ENCODE peak calls at places on chromosomes 12 and 14, in nine cellular contexts. D is right atrium auricular region, P is transverse colon, I is esophagus squamous epithelium, T is tibial artery, R is heart left ventricle, J is left ventricle myocardium inferior, Q is psoas muscle, M is cardiac muscle cell. K is an unnamed sample.

GRCh38 chr14:101889898-101890297 is 74.5 kb upstream of the DYNC1H1 start:
- DNase-seq in D (no peak), P (peak; percentile 5), I (no peak), T (no peak), R (no peak), J (no peak), Q (no peak), M (peak; percentile 15), K (no peak)

GRCh38 chr12:119178544-119179334 is at the start of gene HSPB8:
- DNase-seq in D (peak; percentile 97), P (peak; percentile 73), I (no peak), T (peak; percentile 94), R (peak; percentile 98), J (peak; percentile 94), Q (peak; percentile 99), M (peak; percentile 97), K (peak; percentile 86)

GRCh38 chr12:27575780-27576154 is 51.8 kb downstream of the PPFIBP1 start:
- DNase-seq in D (no peak), P (no peak), I (no peak), T (no peak), R (no peak), J (no peak), Q (no peak), M (no peak), K (no peak)

GRCh38 chr12:47033081-47033480 is 46.3 kb upstream of the PCED1B start:
- DNase-seq in D (peak; percentile 73), P (peak; percentile 20), I (no peak), T (peak; percentile 51), R (no peak), J (peak; percentile 26), Q (peak; percentile 61), M (peak; percentile 69), K (no peak)

GRCh38 chr12:5718680-5719079 is 226.4 kb downstream of the ANO2 start:
- DNase-seq in D (peak; percentile 57), P (no peak), I (no peak), T (no peak), R (peak; percentile 63), J (peak; percentile 64), Q (no peak), M (no peak), K (no peak)

GRCh38 chr14:57378661-57379060 is 11.7 kb upstream of the NAA30 start:
- DNase-seq in D (no peak), P (no peak), I (no peak), T (no peak), R (no peak), J (no peak), Q (no peak), M (peak; percentile 22), K (no peak)

GRCh38 chr12:57027011-57027804 is 10.9 kb upstream of the TAC3 start:
- DNase-seq in D (no peak), P (no peak), I (no peak), T (no peak), R (no peak), J (no peak), Q (no peak), M (no peak), K (no peak)

GRCh38 chr14:61178226-61179060 is 102.7 kb downstream of the TMEM30B start:
- DNase-seq in D (no peak), P (no peak), I (no peak), T (peak; percentile 36), R (no peak), J (no peak), Q (no peak), M (peak; percentile 92), K (no peak)

GRCh38 chr12:94286580-94287244 is 138.3 kb downstream of the PLXNC1 start:
- DNase-seq in D (no peak), P (no peak), I (no peak), T (no peak), R (no peak), J (no peak), Q (no peak), M (no peak), K (no peak)

GRCh38 chr12:68403296-68403695 is 71.1 kb upstream of the MDM1 start:
- DNase-seq in D (no peak), P (no peak), I (no peak), T (no peak), R (no peak), J (no peak), Q (no peak), M (no peak), K (no peak)

GRCh38 chr14:106044515-106044914 is 518.1 kb downstream of the TMEM121 start:
- DNase-seq in D (no peak), P (no peak), I (no peak), T (no peak), R (no peak), J (no peak), Q (no peak), M (no peak), K (no peak)
- H3K9me3 ChIP-seq in D (no peaks in the 10 kb centered on the region), P (no peaks in the 10 kb centered on the region), I (no peaks in the 10 kb centered on the region), T (no peaks in the 10 kb centered on the region), R (no peaks in the 10 kb centered on the region), J (no peaks in the 10 kb centered on the region), Q (no peaks in the 10 kb centered on the region), M (peaks cover 6% of the 10 kb centered on the region), K (no peaks in the 10 kb centered on the region)

GRCh38 chr12:103705098-103705497 is 118.0 kb downstream of the STAB2 start:
- DNase-seq in D (no peak), P (no peak), I (no peak), T (no peak), R (no peak), J (no peak), Q (no peak), M (no peak), K (no peak)

GRCh38 chr12:103705927-103706326 is 118.9 kb downstream of the STAB2 start:
- DNase-seq in D (no peak), P (no peak), I (no peak), T (no peak), R (no peak), J (no peak), Q (no peak), M (no peak), K (peak; percentile 5)
- TF ChIP-seq CTCF in D (no peak), P (no peak), I (no peak), T (no peak), R (no peak), J (no peak), Q (no peak), M (peak; percentile 11), K (no peak)

DNA sequence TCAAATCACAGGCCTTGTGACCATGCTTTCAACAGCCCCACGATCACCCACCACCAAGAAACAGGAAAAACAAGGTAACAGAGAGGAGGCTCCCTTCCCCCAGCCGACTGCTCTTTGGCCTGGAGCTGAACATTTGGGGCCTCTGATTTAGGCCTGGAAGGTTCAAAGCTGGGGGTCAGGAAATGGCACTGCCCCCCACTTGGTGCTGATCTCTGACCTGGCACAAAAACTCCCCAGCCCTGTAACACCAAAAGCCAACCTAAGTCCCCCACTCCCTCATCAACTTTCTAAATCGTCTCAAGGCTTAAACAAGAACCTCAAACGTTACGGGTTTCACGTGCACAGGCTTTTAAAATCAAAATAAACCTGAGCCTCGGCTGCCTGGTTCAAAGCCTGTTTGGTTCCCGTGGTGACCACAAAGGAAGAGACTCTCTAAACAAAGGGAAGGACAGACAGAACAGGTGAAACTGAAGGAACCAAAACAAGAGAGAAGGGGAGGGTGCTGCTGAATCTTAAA is 8.9 kb downstream of the ACTN1 start:
- DNase-seq in D (no peak), P (no peak), I (no peak), T (peak; percentile 17), R (no peak), J (no peak), Q (no peak), M (no peak), K (no peak)
- H3K4me1 ChIP-seq in D (no peaks in the 10 kb centered on the region), P (peaks cover 50% of the 10 kb centered on the region), I (peaks cover 76% of the 10 kb centered on the region), T (peaks cover 97% of the 10 kb centered on the region), R (peaks cover 59% of the 10 kb centered on the region), J (peaks cover 88% of the 10 kb centered on the region), Q (no peaks in the 10 kb centered on the region), M (peaks cover 49% of the 10 kb centered on the region), K (peaks cover 51% of the 10 kb centered on the region)

GRCh38 chr12:133231001-133231400 is 4.7 kb downstream of the ANHX start:
- DNase-seq in D (no peak), P (no peak), I (no peak), T (no peak), R (no peak), J (no peak), Q (no peak), M (no peak), K (no peak)
- H3K9me3 ChIP-seq in D (peaks cover under 1% of the 10 kb centered on the region), P (no peaks in the 10 kb centered on the region), I (peaks cover 23% of the 10 kb centered on the region), T (peaks cover 16% of the 10 kb centered on the region), R (no peaks in the 10 kb centered on the region), J (peaks cover 39% of the 10 kb centered on the region), Q (no peaks in the 10 kb centered on the region), M (no peaks in the 10 kb centered on the region), K (no peaks in the 10 kb centered on the region)

DNA sequence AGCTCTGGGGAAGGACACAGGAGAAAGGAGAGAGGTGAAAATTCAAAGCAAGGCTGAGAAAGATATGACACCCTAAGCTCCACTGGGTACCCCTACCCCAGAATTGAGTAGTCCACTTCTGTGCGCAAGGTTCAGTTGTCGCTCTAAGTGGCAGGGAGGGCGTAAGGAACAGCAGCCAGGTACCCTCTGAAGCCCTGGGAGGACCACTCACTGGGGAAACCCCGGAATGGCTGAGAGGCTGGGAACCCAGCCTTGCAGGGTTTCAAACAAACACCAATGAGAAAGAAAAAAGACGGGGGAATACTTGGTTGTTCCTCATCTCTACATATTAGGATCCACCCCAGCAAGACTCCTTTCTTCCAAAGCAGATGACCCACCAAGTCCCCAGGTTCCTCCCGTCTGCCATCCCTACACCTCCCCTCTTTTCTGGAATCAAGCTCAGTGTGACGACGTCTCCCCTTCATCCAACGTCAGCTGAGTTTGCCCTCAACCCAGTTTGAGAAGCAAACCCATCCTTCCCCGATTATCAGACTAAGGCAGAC is 945 bp downstream of the LMBR1L start:
- DNase-seq in D (no peak), P (no peak), I (no peak), T (no peak), R (no peak), J (no peak), Q (no peak), M (no peak), K (no peak)
- TF ChIP-seq CTCF in D (no peak), P (no peak), I (no peak), T (no peak), R (no peak), J (no peak), Q (no peak), M (no peak), K (no peak)

GRCh38 chr14:91376547-91377477 is 40.8 kb downstream of the CCDC88C start:
- DNase-seq in D (no peak), P (no peak), I (no peak), T (no peak), R (no peak), J (no peak), Q (no peak), M (no peak), K (no peak)

GRCh38 chr14:91377700-91378652 is 39.6 kb downstream of the CCDC88C start:
- DNase-seq in D (no peak), P (peak; percentile 52), I (no peak), T (no peak), R (no peak), J (no peak), Q (peak; percentile 47), M (no peak), K (no peak)

GRCh38 chr14:91380610-91381371 is 36.8 kb downstream of the CCDC88C start:
- DNase-seq in D (no peak), P (peak; percentile 10), I (no peak), T (no peak), R (peak; percentile 60), J (peak; percentile 36), Q (peak; percentile 32), M (peak; percentile 93), K (no peak)

GRCh38 chr14:91380116-91380515 is 37.5 kb downstream of the CCDC88C start:
- DNase-seq in D (no peak), P (no peak), I (no peak), T (no peak), R (no peak), J (no peak), Q (no peak), M (no peak), K (no peak)

GRCh38 chr14:91378945-91379932 is 38.4 kb downstream of the CCDC88C start:
- DNase-seq in D (no peak), P (peak; percentile 12), I (no peak), T (no peak), R (no peak), J (no peak), Q (peak; percentile 30), M (no peak), K (no peak)
- H3K4me1 ChIP-seq in D (no peaks in the 10 kb centered on the region), P (peaks cover 32% of the 10 kb centered on the region), I (peaks cover 43% of the 10 kb centered on the region), T (no peaks in the 10 kb centered on the region), R (no peaks in the 10 kb centered on the region), J (peaks cover 41% of the 10 kb centered on the region), Q (peaks cover 9% of the 10 kb centered on the region), M (peaks cover 8% of the 10 kb centered on the region), K (no peaks in the 10 kb centered on the region)

K was measured in Caco-2.